ENCODE peak calls at places on chromosomes 6 and 20, in nine cellular contexts. One of them, this sample, is unnamed.

GRCh38 chr20:23584434-23585199 is 16.3 kb upstream of the CST9L start:
- DNase-seq in fibroblast of pulmonary artery: no peak
- DNase-seq in psoas muscle: no peak
- DNase-seq in AG04450: no peak
- DNase-seq in substantia nigra: no peak
- DNase-seq in SK-N-DZ: no peak
- DNase-seq in kidney tubule cell: peak
- DNase-seq in cardiac septum: peak
- DNase-seq in coronary artery: no peak
- DNase-seq in this sample: no peak

GRCh38 chr6:20840675-20841074 is 306.4 kb downstream of the CDKAL1 start:
- DNase-seq in cardiac septum: no peak
- DNase-seq in AG04450: no peak
- DNase-seq in fibroblast of pulmonary artery: peak
- DNase-seq in SK-N-DZ: no peak
- DNase-seq in substantia nigra: no peak
- DNase-seq in kidney tubule cell: no peak
- DNase-seq in psoas muscle: no peak
- DNase-seq in coronary artery: no peak
- DNase-seq in this sample: peak

GRCh38 chr6:157424491-157425020 is 43.6 kb downstream of the ZDHHC14 start:
- DNase-seq in SK-N-DZ: no peak
- DNase-seq in cardiac septum: peak
- DNase-seq in coronary artery: no peak
- DNase-seq in substantia nigra: no peak
- DNase-seq in AG04450: no peak
- DNase-seq in psoas muscle: no peak
- DNase-seq in fibroblast of pulmonary artery: no peak
- DNase-seq in kidney tubule cell: peak
- DNase-seq in this sample: no peak

GRCh38 chr20:38975539-38976120 is 13.5 kb downstream of the DHX35 start:
- DNase-seq in kidney tubule cell: no peak
- DNase-seq in AG04450: no peak
- DNase-seq in SK-N-DZ: no peak
- DNase-seq in cardiac septum: no peak
- DNase-seq in fibroblast of pulmonary artery: no peak
- DNase-seq in psoas muscle: no peak
- DNase-seq in coronary artery: no peak
- DNase-seq in substantia nigra: no peak
- DNase-seq in this sample: no peak

GRCh38 chr6:149225946-149226345 is 91.6 kb upstream of the TAB2 start:
- DNase-seq in SK-N-DZ: no peak
- DNase-seq in substantia nigra: no peak
- DNase-seq in coronary artery: no peak
- DNase-seq in AG04450: no peak
- DNase-seq in psoas muscle: no peak
- DNase-seq in cardiac septum: peak
- DNase-seq in kidney tubule cell: no peak
- DNase-seq in fibroblast of pulmonary artery: no peak
- DNase-seq in this sample: no peak

GRCh38 chr6:42100029-42100901 is 42.2 kb downstream of the C6orf132 start:
- DNase-seq in coronary artery: no peak
- DNase-seq in fibroblast of pulmonary artery: peak
- DNase-seq in kidney tubule cell: peak
- DNase-seq in substantia nigra: no peak
- DNase-seq in cardiac septum: no peak
- DNase-seq in psoas muscle: no peak
- DNase-seq in AG04450: peak
- DNase-seq in SK-N-DZ: no peak
- DNase-seq in this sample: peak

GRCh38 chr20:25061103-25061799 is 3.3 kb upstream of the ACSS1 start:
- DNase-seq in cardiac septum: peak
- DNase-seq in SK-N-DZ: no peak
- DNase-seq in fibroblast of pulmonary artery: no peak
- DNase-seq in AG04450: no peak
- DNase-seq in psoas muscle: no peak
- DNase-seq in coronary artery: peak
- DNase-seq in kidney tubule cell: peak
- DNase-seq in substantia nigra: no peak
- DNase-seq in this sample: no peak

GRCh38 chr6:42375007-42375635 is 76.6 kb downstream of the TRERF1 start:
- DNase-seq in SK-N-DZ: no peak
- DNase-seq in AG04450: no peak
- DNase-seq in kidney tubule cell: no peak
- DNase-seq in substantia nigra: no peak
- DNase-seq in psoas muscle: no peak
- DNase-seq in coronary artery: no peak
- DNase-seq in fibroblast of pulmonary artery: no peak
- DNase-seq in cardiac septum: no peak
- DNase-seq in this sample: no peak

GRCh38 chr6:159916752-159917151 is 26.0 kb downstream of the MAS1 start:
- DNase-seq in AG04450: no peak
- DNase-seq in coronary artery: no peak
- DNase-seq in cardiac septum: no peak
- DNase-seq in fibroblast of pulmonary artery: no peak
- DNase-seq in substantia nigra: no peak
- DNase-seq in kidney tubule cell: no peak
- DNase-seq in SK-N-DZ: no peak
- DNase-seq in psoas muscle: no peak
- DNase-seq in this sample: no peak

GRCh38 chr6:42423244-42423643 is 28.5 kb downstream of the TRERF1 start:
- DNase-seq in kidney tubule cell: no peak
- DNase-seq in SK-N-DZ: no peak
- DNase-seq in substantia nigra: no peak
- DNase-seq in coronary artery: no peak
- DNase-seq in fibroblast of pulmonary artery: no peak
- DNase-seq in cardiac septum: no peak
- DNase-seq in psoas muscle: no peak
- DNase-seq in AG04450: no peak
- DNase-seq in this sample: no peak

GRCh38 chr6:111484655-111484974 is 1.6 kb upstream of the REV3L start:
- DNase-seq in substantia nigra: no peak
- DNase-seq in coronary artery: no peak
- DNase-seq in kidney tubule cell: peak
- DNase-seq in AG04450: no peak
- DNase-seq in SK-N-DZ: no peak
- DNase-seq in cardiac septum: no peak
- DNase-seq in fibroblast of pulmonary artery: no peak
- DNase-seq in psoas muscle: no peak
- DNase-seq in this sample: no peak

GRCh38 chr6:44321210-44321609 is 8.1 kb upstream of the AARS2 start:
- DNase-seq in AG04450: no peak
- DNase-seq in psoas muscle: no peak
- DNase-seq in coronary artery: no peak
- DNase-seq in kidney tubule cell: no peak
- DNase-seq in fibroblast of pulmonary artery: no peak
- DNase-seq in cardiac septum: no peak
- DNase-seq in substantia nigra: no peak
- DNase-seq in SK-N-DZ: no peak
- DNase-seq in this sample: no peak